ENCODE peak calls at places on chromosomes 7 and 10, in five cellular contexts. C, A, Q, G and E are unnamed samples. For H3K36me3, the result is how much of the 10 kb centered on the place peaks cover.

GRCh38 chr7:63087575-63088190 is 911.0 kb upstream of the ZNF722 start:
- DNase-seq in C (no peak), A (no peak), Q (no peak), G (no peak), E (no peak)

GRCh38 chr10:58220769-58221448 is 46.8 kb downstream of the IPMK start:
- DNase-seq in C (no peak), A (no peak), Q (no peak), G (no peak), E (no peak)

GRCh38 chr7:27245124-27245797 is 2.7 kb downstream of the EVX1 start:
- DNase-seq in C (no peak), A (no peak), Q (no peak), G (no peak), E (no peak)

GRCh38 chr10:24952701-24953349 is 419 bp upstream of the PRTFDC1 start:
- DNase-seq in C (peak), A (peak), Q (no peak), G (peak), E (peak)

GRCh38 chr10:3111626-3112220 is 44.4 kb downstream of the PFKP start:
- DNase-seq in C (no peak), A (no peak), Q (no peak), G (no peak), E (peak)

GRCh38 chr10:98276316-98276715 is 8.3 kb upstream of the LOXL4 start:
- DNase-seq in C (no peak), A (no peak), Q (no peak), G (no peak), E (no peak)

GRCh38 chr7:151271699-151272355 is 23.3 kb upstream of the SMARCD3 start:
- DNase-seq in C (no peak), A (peak), Q (peak), G (peak), E (no peak)

GRCh38 chr7:130973637-130974036 is 239.6 kb upstream of the KLF14 start:
- DNase-seq in C (no peak), A (no peak), Q (no peak), G (no peak), E (no peak)

GRCh38 chr7:36155811-36156361 is 2.8 kb downstream of the EEPD1 start:
- DNase-seq in C (no peak), A (peak), Q (peak), G (peak), E (peak)

GRCh38 chr10:75744242-75744641 is 312.8 kb downstream of the LRMDA start:
- DNase-seq in C (no peak), A (no peak), Q (no peak), G (no peak), E (no peak)

GRCh38 chr10:42932735-42933453 is 144.0 kb upstream of the RET start:
- DNase-seq in C (no peak), A (no peak), Q (no peak), G (peak), E (no peak)

GRCh38 chr7:157468221-157469111 is 131.7 kb downstream of the DNAJB6 start:
- DNase-seq in C (peak), A (no peak), Q (no peak), G (no peak), E (no peak)

GRCh38 chr10:35843524-35844171 is 201.6 kb upstream of the FZD8 start:
- DNase-seq in C (no peak), A (no peak), Q (no peak), G (no peak), E (no peak)

GRCh38 chr7:158885624-158886023 is 29.3 kb downstream of the DYNC2I1 start:
- DNase-seq in C (no peak), A (no peak), Q (peak), G (no peak), E (no peak)

GRCh38 chr7:24981544-24981951 is 1.6 kb upstream of the OSBPL3 start:
- DNase-seq in C (peak), A (peak), Q (peak), G (peak), E (peak)

GRCh38 chr7:53812135-53812534 is 730.0 kb upstream of the VSTM2A start:
- DNase-seq in C (no peak), A (no peak), Q (no peak), G (no peak), E (no peak)

GRCh38 chr7:48251766-48252165 is 80.5 kb downstream of the ABCA13 start:
- DNase-seq in C (no peak), A (no peak), Q (no peak), G (no peak), E (no peak)

GRCh38 chr7:104196161-104196560 is 11.7 kb downstream of the ORC5 start:
- DNase-seq in C (no peak), A (no peak), Q (no peak), G (no peak), E (no peak)

GRCh38 chr7:12158334-12159060 is 52.6 kb upstream of the TMEM106B start:
- DNase-seq in C (no peak), A (no peak), Q (no peak), G (no peak), E (no peak)

GRCh38 chr7:24750441-24751055 is 6.7 kb downstream of the GSDME start:
- DNase-seq in C (no peak), A (no peak), Q (no peak), G (no peak), E (no peak)

GRCh38 chr10:113323985-113324384 is 228.9 kb upstream of the HABP2 start:
- DNase-seq in C (no peak), A (no peak), Q (no peak), G (no peak), E (no peak)

GRCh38 chr10:88027570-88027969 is 164.1 kb downstream of the PTEN start:
- DNase-seq in C (no peak), A (no peak), Q (peak), G (peak), E (no peak)

GRCh38 chr7:132275384-132275783 is 300.9 kb downstream of the PLXNA4 start:
- DNase-seq in C (no peak), A (no peak), Q (no peak), G (no peak), E (no peak)

GRCh38 chr10:89921422-89921821 is 220.0 kb downstream of the KIF20B start:
- DNase-seq in C (no peak), A (no peak), Q (no peak), G (no peak), E (no peak)

GRCh38 chr7:1555046-1555812 is 776 bp downstream of the TMEM184A start:
- DNase-seq in C (no peak), A (peak), Q (no peak), G (peak), E (no peak)

GRCh38 chr10:78301891-78302738 is 268.5 kb downstream of the RPS24 start:
- DNase-seq in C (no peak), A (no peak), Q (peak), G (no peak), E (no peak)

GRCh38 chr10:59227136-59227673 is 50.8 kb downstream of the PHYHIPL start:
- DNase-seq in C (no peak), A (no peak), Q (no peak), G (no peak), E (no peak)

GRCh38 chr10:4333474-4333894 is 492.5 kb upstream of the AKR1E2 start:
- DNase-seq in C (no peak), A (no peak), Q (peak), G (no peak), E (no peak)

GRCh38 chr7:71334541-71334940 is 202.6 kb downstream of the GALNT17 start:
- DNase-seq in C (no peak), A (no peak), Q (no peak), G (no peak), E (no peak)

GRCh38 chr10:71228875-71229720 is 16.7 kb downstream of the UNC5B start:
- DNase-seq in C (peak), A (no peak), Q (no peak), G (no peak), E (no peak)

GRCh38 chr10:31083765-31084184 is 52.1 kb upstream of the ZNF438 start:
- DNase-seq in C (no peak), A (no peak), Q (peak), G (peak), E (no peak)

DNA sequence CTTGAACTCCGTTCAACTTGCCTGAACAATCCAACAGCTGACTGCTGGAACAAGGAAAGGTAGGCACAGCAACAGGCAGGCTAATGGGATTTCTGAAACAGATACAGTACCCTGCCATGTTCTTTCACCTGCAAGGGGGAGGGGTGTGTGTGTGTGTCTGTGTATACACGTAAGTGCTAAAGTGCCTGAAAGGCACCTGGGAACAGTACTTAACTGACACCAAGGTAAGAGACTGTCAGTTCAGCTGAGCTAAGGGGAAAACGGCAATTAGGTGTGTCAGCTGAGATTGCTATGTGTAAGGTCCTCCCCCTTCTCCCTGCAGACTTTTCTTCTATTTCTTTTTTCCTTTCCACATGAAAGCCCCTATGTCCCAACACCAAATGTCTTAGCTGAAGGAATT is 27.0 kb downstream of the NAMPT start:
- DNase-seq in C (no peak), A (no peak), Q (no peak), G (no peak), E (no peak)
- H3K36me3 ChIP-seq in C (half or more), A (under half), Q (half or more), G (under half), E (half or more)

GRCh38 chr10:869171-869570 is 62.3 kb downstream of the LARP4B start:
- DNase-seq in C (no peak), A (no peak), Q (no peak), G (no peak), E (no peak)

GRCh38 chr10:867807-868206 is 63.7 kb downstream of the LARP4B start:
- DNase-seq in C (no peak), A (no peak), Q (no peak), G (no peak), E (no peak)

GRCh38 chr10:866577-866941 is 64.9 kb downstream of the LARP4B start:
- DNase-seq in C (no peak), A (no peak), Q (no peak), G (no peak), E (no peak)

GRCh38 chr10:865924-866576 is 65.5 kb downstream of the LARP4B start:
- DNase-seq in C (no peak), A (no peak), Q (no peak), G (no peak), E (no peak)

GRCh38 chr10:865257-865656 is 66.2 kb downstream of the LARP4B start:
- DNase-seq in C (no peak), A (no peak), Q (no peak), G (no peak), E (no peak)
- TF ChIP-seq CTCF in C (no peak), A (no peak), Q (peak), G (no peak), E (no peak)

GRCh38 chr7:29569648-29570047 is 6.0 kb downstream of the PRR15 start:
- DNase-seq in C (no peak), A (no peak), Q (no peak), G (no peak), E (no peak)
- H3K36me3 ChIP-seq in C (under half), A (under half), Q (under half), G (under half), E (under half)

DNA sequence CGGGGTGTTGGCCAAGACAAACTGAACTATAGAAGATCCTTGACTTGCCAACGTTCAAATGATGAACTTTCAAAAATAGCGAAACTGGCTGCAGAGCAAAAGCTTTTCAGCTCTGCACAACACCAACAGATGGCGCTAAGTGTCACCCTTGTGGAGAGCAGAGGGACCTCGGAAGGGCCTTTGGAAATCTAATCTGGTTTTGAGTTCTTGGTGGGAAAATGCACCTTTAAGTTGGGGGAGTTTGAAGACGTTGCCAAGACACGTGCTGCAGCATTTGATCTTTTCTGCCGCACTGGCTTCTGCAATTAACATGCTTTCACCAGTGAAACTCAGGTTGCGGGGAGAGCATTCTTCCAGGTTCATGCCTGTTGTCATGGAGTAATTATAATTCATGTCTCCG is 26.3 kb upstream of the WDR11 start:
- DNase-seq in C (no peak), A (no peak), Q (peak), G (peak), E (no peak)
- TF ChIP-seq CTCF in C (peak), A (peak), Q (peak), G (peak), E (peak)

GRCh38 chr7:96331775-96332174 is 9.9 kb upstream of the SLC25A13 start:
- DNase-seq in C (no peak), A (no peak), Q (no peak), G (no peak), E (no peak)

GRCh38 chr7:96329189-96329588 is 7.3 kb upstream of the SLC25A13 start:
- DNase-seq in C (no peak), A (no peak), Q (no peak), G (no peak), E (no peak)

GRCh38 chr7:96330193-96330592 is 8.3 kb upstream of the SLC25A13 start:
- DNase-seq in C (no peak), A (no peak), Q (no peak), G (no peak), E (no peak)

GRCh38 chr7:96332325-96332724 is 10.4 kb upstream of the SLC25A13 start:
- DNase-seq in C (no peak), A (no peak), Q (no peak), G (no peak), E (no peak)

GRCh38 chr7:96331233-96331632 is 9.3 kb upstream of the SLC25A13 start:
- DNase-seq in C (no peak), A (no peak), Q (no peak), G (no peak), E (no peak)
- H3K36me3 ChIP-seq in C (under half), A (under half), Q (under half), G (under half), E (under half)

GRCh38 chr10:118046491-118047362 is at the start of gene RAB11FIP2:
- DNase-seq in C (peak), A (peak), Q (peak), G (peak), E (peak)
- TF ChIP-seq CTCF in C (peak), A (no peak), Q (peak), G (no peak), E (peak)

GRCh38 chr7:128419262-128419661 is 9.5 kb upstream of the IMPDH1 start:
- DNase-seq in C (no peak), A (no peak), Q (no peak), G (no peak), E (no peak)
- H3K36me3 ChIP-seq in C (under half), A (under half), Q (under half), G (under half), E (under half)

DNA sequence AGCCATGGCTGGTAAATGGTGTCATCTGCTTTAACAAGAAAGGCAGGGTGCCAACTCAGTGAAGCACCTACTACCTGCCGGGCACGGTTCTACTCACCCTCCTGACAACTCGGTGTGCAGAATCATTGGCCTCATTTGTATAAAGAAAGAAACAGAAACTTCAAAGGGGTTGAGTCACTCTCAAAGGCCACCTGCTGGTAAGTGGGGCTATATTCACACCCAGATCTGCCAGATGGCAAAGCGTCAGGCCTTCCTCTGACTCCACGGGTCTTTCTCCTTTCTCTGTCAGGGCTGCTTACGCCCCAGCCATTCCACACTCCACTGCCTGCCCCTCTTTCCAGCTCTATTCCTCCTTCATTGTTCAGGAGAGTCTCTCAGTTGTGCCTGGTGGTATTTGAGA is 309.2 kb downstream of the GFRA1 start:
- DNase-seq in C (no peak), A (no peak), Q (no peak), G (no peak), E (no peak)
- TF ChIP-seq CTCF in C (no peak), A (no peak), Q (no peak), G (no peak), E (no peak)